ENCODE peak calls at places on chromosomes 13 and 19, in seven cellular contexts. F, A, O, Z, V, P and C are unnamed samples.
A peak's percentile ranks its signal among the peaks of the same experiment; 100 is the strongest.

GRCh38 chr13:40488869-40489391 is 177.5 kb downstream of the FOXO1 start:
- DNase-seq in F (no peak), V (no peak), A (no peak), Z (no peak), P (no peak), O (no peak), C (no peak)

GRCh38 chr13:91470084-91470621 is 71.7 kb downstream of the GPC5 start:
- DNase-seq in F (no peak), Z (no peak), A (no peak), P (no peak), V (no peak), O (no peak), C (no peak)

GRCh38 chr19:41309225-41310030 is 544 bp upstream of the CCDC97 start:
- DNase-seq in P (no peak), A (no peak), F (peak; percentile 62), O (no peak), V (no peak), Z (no peak), C (no peak)

GRCh38 chr13:107099661-107100060 is 531.7 kb upstream of the ARGLU1 start:
- DNase-seq in O (no peak), F (no peak), Z (no peak), V (no peak), P (no peak), A (no peak), C (no peak)

GRCh38 chr19:57271280-57271679 is 9.0 kb upstream of the ZNF460 start:
- DNase-seq in P (no peak), F (no peak), V (no peak), O (no peak), Z (no peak), A (no peak), C (no peak)

GRCh38 chr13:101242720-101243119 is 173.6 kb downstream of the NALCN start:
- DNase-seq in O (no peak), Z (no peak), P (no peak), F (no peak), A (no peak), V (no peak), C (no peak)

GRCh38 chr19:5765220-5765619 is 19.3 kb downstream of the PRR22 start:
- DNase-seq in A (no peak), P (no peak), F (no peak), Z (no peak), V (no peak), O (no peak), C (no peak)

GRCh38 chr13:111253334-111253872 is 67.0 kb upstream of the TEX29 start:
- DNase-seq in V (no peak), F (no peak), O (no peak), Z (no peak), P (no peak), A (no peak), C (no peak)

GRCh38 chr19:41945135-41945766 is 13.9 kb downstream of the RABAC1 start:
- DNase-seq in V (no peak), F (peak; percentile 31), P (peak; percentile 61), O (peak; percentile 93), Z (no peak), A (no peak), C (peak; percentile 17)

GRCh38 chr19:56144816-56145215 is 3.7 kb downstream of the ZNF444 start:
- DNase-seq in P (no peak), V (no peak), Z (no peak), O (no peak), A (no peak), F (no peak), C (no peak)

GRCh38 chr19:55632463-55632834 is 8.1 kb upstream of the ZNF784 start:
- DNase-seq in V (no peak), A (peak; percentile 83), O (no peak), F (peak; percentile 89), Z (peak; percentile 99), P (peak; percentile 95), C (peak; percentile 93)

GRCh38 chr13:31452525-31452924 is 252.8 kb downstream of the B3GLCT start:
- DNase-seq in Z (no peak), F (no peak), P (no peak), O (no peak), A (no peak), V (no peak), C (no peak)

DNA sequence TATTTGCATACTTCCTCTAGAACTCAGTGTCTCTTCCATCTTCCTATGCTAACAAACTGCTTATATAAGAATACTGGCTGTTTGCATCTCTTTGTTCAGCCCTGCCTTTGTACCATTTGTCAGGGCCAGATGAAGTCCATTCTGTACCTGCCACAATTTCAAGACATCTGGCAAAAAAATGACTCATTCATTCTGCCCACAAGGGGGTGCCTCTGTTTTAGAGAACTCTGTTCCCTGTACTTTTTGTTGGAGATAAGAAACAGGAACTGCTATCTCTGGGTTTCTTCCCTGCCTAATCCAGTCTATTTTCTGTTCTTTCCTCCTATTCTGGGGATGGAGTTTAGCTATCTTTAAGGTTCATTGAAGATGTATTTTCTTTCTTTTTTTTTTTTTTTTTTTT is 23.0 kb downstream of the ZNF568 start:
- DNase-seq in V (no peak), A (no peak), P (no peak), Z (no peak), F (no peak), O (no peak), C (no peak)
- H3K9me3 ChIP-seq in V (peaks cover 6% of the 10 kb centered on the region), A (peaks cover 54% of the 10 kb centered on the region), P (peaks cover 3% of the 10 kb centered on the region), Z (no peaks in the 10 kb centered on the region), F (no peaks in the 10 kb centered on the region), O (peaks cover 100% of the 10 kb centered on the region), C (no peaks in the 10 kb centered on the region)

GRCh38 chr19:49186108-49186507 is 28.5 kb downstream of the TRPM4 start:
- DNase-seq in V (no peak), O (no peak), F (no peak), Z (no peak), A (no peak), P (no peak), C (no peak)

GRCh38 chr19:49188626-49189200 is 31.1 kb downstream of the TRPM4 start:
- DNase-seq in Z (no peak), F (no peak), P (no peak), O (no peak), A (no peak), V (no peak), C (no peak)

GRCh38 chr19:49190781-49191180 is 33.2 kb downstream of the TRPM4 start:
- DNase-seq in F (no peak), Z (no peak), O (no peak), P (no peak), V (no peak), A (no peak), C (no peak)

GRCh38 chr19:49193822-49194394 is 36.3 kb downstream of the TRPM4 start:
- DNase-seq in P (no peak), V (no peak), A (no peak), Z (no peak), F (no peak), O (no peak), C (no peak)

GRCh38 chr19:49189259-49189658 is 31.7 kb downstream of the TRPM4 start:
- DNase-seq in F (no peak), O (no peak), V (no peak), P (no peak), Z (no peak), A (no peak), C (no peak)
- H3K36me3 ChIP-seq in F (peaks cover 20% of the 10 kb centered on the region), O (no peaks in the 10 kb centered on the region), V (no peaks in the 10 kb centered on the region), P (peaks cover 94% of the 10 kb centered on the region), Z (peaks cover 3% of the 10 kb centered on the region), A (peaks cover 100% of the 10 kb centered on the region), C (no peaks in the 10 kb centered on the region)

GRCh38 chr13:112720251-112720650 is 30.4 kb downstream of the ATP11A start:
- DNase-seq in P (no peak), O (peak; percentile 16), Z (no peak), V (no peak), F (no peak), A (no peak), C (no peak)

GRCh38 chr13:112720814-112721197 is 31.0 kb downstream of the ATP11A start:
- DNase-seq in Z (no peak), F (no peak), P (no peak), O (peak; percentile 27), V (no peak), A (peak; percentile 24), C (no peak)

GRCh38 chr13:112719556-112719955 is 29.7 kb downstream of the ATP11A start:
- DNase-seq in F (no peak), V (no peak), P (no peak), Z (no peak), A (no peak), O (no peak), C (no peak)

GRCh38 chr13:112722433-112723250 is 32.8 kb downstream of the ATP11A start:
- DNase-seq in V (no peak), O (peak; percentile 34), A (peak; percentile 82), F (peak; percentile 69), Z (peak; percentile 83), P (peak; percentile 79), C (no peak)

GRCh38 chr13:112721198-112722104 is 31.6 kb downstream of the ATP11A start:
- DNase-seq in O (peak; percentile 58), F (no peak), Z (no peak), A (peak; percentile 42), P (no peak), V (no peak), C (no peak)
- TF ChIP-seq POLR2A in O (no peak), F (no peak), Z (no peak), A (no peak), P (no peak), V (no peak), C (no peak)

GRCh38 chr13:105541565-105541964 is 993.9 kb downstream of the EFNB2 start:
- DNase-seq in F (no peak), O (no peak), A (no peak), Z (no peak), P (no peak), V (no peak), C (no peak)
- H3K9me3 ChIP-seq in F (no peaks in the 10 kb centered on the region), O (no peaks in the 10 kb centered on the region), A (no peaks in the 10 kb centered on the region), Z (no peaks in the 10 kb centered on the region), P (no peaks in the 10 kb centered on the region), V (no peaks in the 10 kb centered on the region), C (no peaks in the 10 kb centered on the region)

DNA sequence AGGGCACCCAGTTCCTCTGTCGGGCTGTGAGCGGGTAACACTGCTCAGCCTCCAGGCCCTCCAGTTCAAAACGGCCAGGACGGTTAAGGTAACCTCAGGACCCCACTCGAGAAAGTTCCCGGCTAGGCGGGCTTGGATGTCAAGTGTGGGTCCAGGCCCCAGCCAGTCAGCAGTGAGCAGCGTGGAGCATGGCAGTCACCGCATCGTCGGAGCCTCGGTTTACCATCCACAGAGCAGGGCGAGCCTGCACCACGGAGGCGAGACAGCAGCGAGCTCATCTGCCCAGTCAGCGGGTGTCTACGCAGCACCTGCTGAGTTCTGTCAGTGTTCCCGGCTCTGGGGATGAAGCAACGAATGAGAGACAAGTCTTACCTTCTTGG is 8.0 kb upstream of the CNOT3 start:
- DNase-seq in A (no peak), F (no peak), Z (no peak), P (no peak), V (no peak), O (no peak), C (no peak)
- H3K36me3 ChIP-seq in A (peaks cover 70% of the 10 kb centered on the region), F (peaks cover 58% of the 10 kb centered on the region), Z (no peaks in the 10 kb centered on the region), P (peaks cover 83% of the 10 kb centered on the region), V (peaks cover 65% of the 10 kb centered on the region), O (peaks cover 87% of the 10 kb centered on the region), C (peaks cover 19% of the 10 kb centered on the region)

GRCh38 chr13:50456111-50456510 is 387.4 kb downstream of the DLEU7 start:
- DNase-seq in Z (no peak), V (no peak), F (no peak), P (no peak), A (no peak), O (no peak), C (no peak)
- TF ChIP-seq POLR2A in Z (no peak), V (no peak), F (no peak), P (no peak), A (no peak), O (no peak), C (no peak)

GRCh38 chr13:66138172-66138811 is 1091.8 kb downstream of the PCDH9 start:
- DNase-seq in F (no peak), P (no peak), O (no peak), V (no peak), Z (no peak), A (no peak), C (no peak)
- H3K9me3 ChIP-seq in F (no peaks in the 10 kb centered on the region), P (no peaks in the 10 kb centered on the region), O (no peaks in the 10 kb centered on the region), V (no peaks in the 10 kb centered on the region), Z (no peaks in the 10 kb centered on the region), A (no peaks in the 10 kb centered on the region), C (no peaks in the 10 kb centered on the region)